ENCODE peak calls at places on chromosomes 3 and 15, in four cellular contexts. One of them, this sample, is unnamed.

GRCh38 chr3:72448375-72448823 is 399.8 kb downstream of the SHQ1 start:
- DNase-seq in H1: no peak
- DNase-seq in stomach: no peak
- DNase-seq in suprapubic skin: no peak
- DNase-seq in this sample: no peak

GRCh38 chr15:48800245-48800644 is 10.6 kb downstream of the CEP152 start:
- DNase-seq in H1: no peak
- DNase-seq in suprapubic skin: no peak
- DNase-seq in stomach: no peak
- DNase-seq in this sample: no peak

GRCh38 chr15:100224206-100225185 is 117.3 kb downstream of the ADAMTS17 start:
- DNase-seq in stomach: no peak
- DNase-seq in suprapubic skin: no peak
- DNase-seq in H1: no peak
- DNase-seq in this sample: no peak

GRCh38 chr3:53196575-53197407 is 35.8 kb downstream of the PRKCD start:
- DNase-seq in stomach: no peak
- DNase-seq in H1: no peak
- DNase-seq in suprapubic skin: no peak
- DNase-seq in this sample: no peak

GRCh38 chr3:64561503-64561810 is 126.3 kb downstream of the ADAMTS9 start:
- DNase-seq in stomach: no peak
- DNase-seq in H1: no peak
- DNase-seq in suprapubic skin: no peak
- DNase-seq in this sample: peak; percentile 69

GRCh38 chr15:99303881-99304280 is 52.6 kb downstream of the LRRC28 start:
- DNase-seq in suprapubic skin: no peak
- DNase-seq in H1: no peak
- DNase-seq in stomach: no peak
- DNase-seq in this sample: no peak

GRCh38 chr3:89488800-89489580 is 381.6 kb downstream of the EPHA3 start:
- DNase-seq in suprapubic skin: no peak
- DNase-seq in stomach: no peak
- DNase-seq in H1: no peak
- DNase-seq in this sample: no peak

GRCh38 chr3:197956070-197956469 is 3.9 kb upstream of the LMLN start:
- DNase-seq in suprapubic skin: no peak
- DNase-seq in stomach: no peak
- DNase-seq in H1: no peak
- DNase-seq in this sample: no peak

GRCh38 chr3:59980576-59980975 is 930.8 kb upstream of the CFAP20DC start:
- DNase-seq in suprapubic skin: no peak
- DNase-seq in stomach: no peak
- DNase-seq in H1: no peak
- DNase-seq in this sample: no peak

GRCh38 chr3:11705049-11705448 is 61.3 kb upstream of the VGLL4 start:
- DNase-seq in stomach: no peak
- DNase-seq in H1: peak; percentile 53
- DNase-seq in suprapubic skin: no peak
- DNase-seq in this sample: no peak

GRCh38 chr3:53162672-53163458 is 1.9 kb downstream of the PRKCD start:
- DNase-seq in H1: no peak
- DNase-seq in stomach: peak; percentile 45
- DNase-seq in suprapubic skin: no peak
- DNase-seq in this sample: no peak

GRCh38 chr3:852033-852432 is 240.8 kb upstream of the CNTN6 start:
- DNase-seq in suprapubic skin: no peak
- DNase-seq in stomach: no peak
- DNase-seq in H1: no peak
- DNase-seq in this sample: no peak

GRCh38 chr3:150687613-150688012 is 16.1 kb downstream of the ERICH6 start:
- DNase-seq in H1: no peak
- DNase-seq in suprapubic skin: no peak
- DNase-seq in stomach: no peak
- DNase-seq in this sample: no peak

GRCh38 chr3:99049164-99049563 is 147.7 kb upstream of the DCBLD2 start:
- DNase-seq in suprapubic skin: no peak
- DNase-seq in H1: no peak
- DNase-seq in stomach: no peak
- DNase-seq in this sample: no peak

GRCh38 chr15:59298255-59298856 is 74.3 kb downstream of the MYO1E start:
- DNase-seq in H1: no peak
- DNase-seq in suprapubic skin: no peak
- DNase-seq in stomach: no peak
- DNase-seq in this sample: no peak

GRCh38 chr3:64642327-64643151 is 45.3 kb downstream of the ADAMTS9 start:
- DNase-seq in H1: no peak
- DNase-seq in suprapubic skin: no peak
- DNase-seq in stomach: no peak
- DNase-seq in this sample: no peak

GRCh38 chr3:50339485-50340196 is 995 bp downstream of the RASSF1 start:
- DNase-seq in stomach: no peak
- DNase-seq in H1: no peak
- DNase-seq in suprapubic skin: no peak
- DNase-seq in this sample: no peak

GRCh38 chr15:35281515-35281914 is 196.4 kb upstream of the NANOGP8 start:
- DNase-seq in stomach: no peak
- DNase-seq in H1: no peak
- DNase-seq in suprapubic skin: no peak
- DNase-seq in this sample: no peak

GRCh38 chr3:113698891-113699465 is 2.5 kb upstream of the USF3 start:
- DNase-seq in suprapubic skin: no peak
- DNase-seq in stomach: no peak
- DNase-seq in H1: peak; percentile 64
- DNase-seq in this sample: no peak

GRCh38 chr3:20185364-20185732 is 658 bp downstream of the SGO1 start:
- DNase-seq in stomach: no peak
- DNase-seq in suprapubic skin: no peak
- DNase-seq in H1: peak; percentile 48
- DNase-seq in this sample: no peak

GRCh38 chr15:85091990-85092389 is 110.3 kb downstream of the PDE8A start:
- DNase-seq in H1: no peak
- DNase-seq in stomach: no peak
- DNase-seq in suprapubic skin: no peak
- DNase-seq in this sample: no peak

GRCh38 chr3:125236331-125236903 is 23.9 kb upstream of the SLC12A8 start:
- DNase-seq in H1: no peak
- DNase-seq in suprapubic skin: no peak
- DNase-seq in stomach: no peak
- DNase-seq in this sample: no peak

GRCh38 chr3:181103605-181104004 is 114.1 kb upstream of the DNAJC19 start:
- DNase-seq in stomach: no peak
- DNase-seq in H1: no peak
- DNase-seq in suprapubic skin: no peak
- DNase-seq in this sample: no peak

GRCh38 chr3:37126856-37127255 is 47.5 kb downstream of the LRRFIP2 start:
- DNase-seq in H1: no peak
- DNase-seq in suprapubic skin: no peak
- DNase-seq in stomach: no peak
- DNase-seq in this sample: no peak

GRCh38 chr3:194137314-194138097 is 1.6 kb downstream of the HES1 start:
- DNase-seq in stomach: peak; percentile 77
- DNase-seq in suprapubic skin: no peak
- DNase-seq in H1: peak; percentile 70
- DNase-seq in this sample: peak; percentile 88
- TF ChIP-seq POLR2AphosphoS5 in stomach: no peak
- TF ChIP-seq POLR2AphosphoS5 in suprapubic skin: no peak
- TF ChIP-seq POLR2AphosphoS5 in H1: no peak
- TF ChIP-seq POLR2AphosphoS5 in this sample: peak; percentile 27

DNA sequence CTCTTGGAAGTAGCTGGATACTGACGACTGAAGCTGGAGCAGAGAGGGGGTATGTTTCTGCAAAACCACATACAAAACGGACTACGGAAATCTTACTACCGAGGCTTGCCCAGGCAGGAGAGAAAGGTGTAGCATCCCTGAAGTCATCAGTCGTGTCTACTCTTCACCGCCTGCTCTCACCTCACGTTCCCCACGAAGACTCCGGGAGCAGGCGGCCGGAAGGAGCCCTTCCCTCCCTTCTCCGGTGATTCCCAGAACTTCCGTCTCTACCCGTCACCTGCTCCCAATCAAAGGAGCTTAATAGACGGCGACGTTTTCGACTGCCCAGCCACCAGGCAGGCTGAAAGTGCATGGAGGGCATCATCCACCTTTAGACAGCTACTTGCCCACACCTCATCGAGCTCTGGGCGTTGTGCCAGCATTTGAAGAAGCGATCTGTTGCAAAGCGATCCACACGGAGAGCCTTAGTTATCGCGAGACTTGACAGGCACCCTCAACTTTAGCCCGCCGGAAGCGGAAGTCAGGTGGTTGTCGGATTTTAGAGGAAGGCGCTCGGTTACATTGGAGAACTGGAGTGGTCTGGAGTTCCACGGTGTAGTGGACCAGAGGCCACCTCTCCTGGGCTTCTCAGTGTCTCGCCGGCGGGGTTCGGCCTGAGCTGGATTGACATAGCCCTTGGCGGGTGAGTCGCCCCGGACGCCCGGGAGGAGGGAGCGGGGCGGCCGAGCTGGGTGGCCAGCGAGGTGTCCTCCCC is at the start of gene RAMAC:
- DNase-seq in stomach: peak; percentile 95
- DNase-seq in suprapubic skin: peak; percentile 96
- DNase-seq in H1: peak; percentile 86
- DNase-seq in this sample: peak; percentile 97
- TF ChIP-seq POLR2AphosphoS5 in stomach: peak; percentile 66
- TF ChIP-seq POLR2AphosphoS5 in suprapubic skin: no peak
- TF ChIP-seq POLR2AphosphoS5 in H1: peak; percentile 78
- TF ChIP-seq POLR2AphosphoS5 in this sample: peak; percentile 85

GRCh38 chr15:24879492-24879891 is 75.3 kb upstream of the SNRPN start:
- DNase-seq in stomach: no peak
- DNase-seq in suprapubic skin: no peak
- DNase-seq in H1: no peak
- DNase-seq in this sample: no peak

GRCh38 chr15:24880663-24881062 is 74.1 kb upstream of the SNRPN start:
- DNase-seq in H1: no peak
- DNase-seq in suprapubic skin: no peak
- DNase-seq in stomach: no peak
- DNase-seq in this sample: no peak

GRCh38 chr15:24877174-24877573 is 77.6 kb upstream of the SNRPN start:
- DNase-seq in H1: no peak
- DNase-seq in suprapubic skin: no peak
- DNase-seq in stomach: no peak
- DNase-seq in this sample: no peak

GRCh38 chr15:24878153-24878552 is 76.6 kb upstream of the SNRPN start:
- DNase-seq in H1: no peak
- DNase-seq in suprapubic skin: no peak
- DNase-seq in stomach: no peak
- DNase-seq in this sample: peak; percentile 62
- TF ChIP-seq POLR2AphosphoS5 in H1: no peak
- TF ChIP-seq POLR2AphosphoS5 in suprapubic skin: no peak
- TF ChIP-seq POLR2AphosphoS5 in stomach: no peak
- TF ChIP-seq POLR2AphosphoS5 in this sample: peak; percentile 59

GRCh38 chr3:188326111-188326510 is 172.2 kb downstream of the LPP start:
- DNase-seq in H1: no peak
- DNase-seq in stomach: no peak
- DNase-seq in suprapubic skin: no peak
- DNase-seq in this sample: no peak
- TF ChIP-seq POLR2AphosphoS5 in H1: no peak
- TF ChIP-seq POLR2AphosphoS5 in stomach: peak; percentile 4
- TF ChIP-seq POLR2AphosphoS5 in suprapubic skin: no peak
- TF ChIP-seq POLR2AphosphoS5 in this sample: peak; percentile 45

DNA sequence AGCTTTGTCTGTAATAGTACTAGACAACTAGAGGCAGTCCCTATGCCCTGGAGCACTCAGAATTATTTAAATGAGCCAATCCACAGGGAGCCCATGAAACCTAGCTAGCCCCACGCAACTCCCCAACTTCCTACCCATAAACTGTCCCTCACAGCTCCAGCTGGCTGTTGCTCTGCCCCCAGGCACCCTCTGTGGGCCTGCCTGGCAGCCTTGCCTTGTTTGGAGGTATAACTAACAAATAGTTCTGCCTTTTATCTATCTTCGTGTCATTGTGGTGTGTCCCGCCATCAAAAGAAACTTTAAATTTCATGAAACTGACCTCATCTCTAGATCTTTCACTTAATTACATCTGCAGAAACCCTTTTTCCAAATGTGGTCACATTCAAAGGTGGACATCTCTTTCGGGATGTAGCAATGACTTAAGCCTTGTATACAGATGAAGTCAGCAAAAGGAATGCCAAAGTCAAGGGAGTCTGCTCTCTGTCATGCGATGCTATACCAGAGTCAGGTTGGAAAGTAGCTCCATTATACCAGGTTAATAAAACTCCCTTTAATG is 1.8 kb upstream of the RTP3 start:
- DNase-seq in stomach: no peak
- DNase-seq in H1: peak; percentile 40
- DNase-seq in suprapubic skin: no peak
- DNase-seq in this sample: no peak
- TF ChIP-seq POLR2AphosphoS5 in stomach: no peak
- TF ChIP-seq POLR2AphosphoS5 in H1: no peak
- TF ChIP-seq POLR2AphosphoS5 in suprapubic skin: no peak
- TF ChIP-seq POLR2AphosphoS5 in this sample: peak; percentile 30

DNA sequence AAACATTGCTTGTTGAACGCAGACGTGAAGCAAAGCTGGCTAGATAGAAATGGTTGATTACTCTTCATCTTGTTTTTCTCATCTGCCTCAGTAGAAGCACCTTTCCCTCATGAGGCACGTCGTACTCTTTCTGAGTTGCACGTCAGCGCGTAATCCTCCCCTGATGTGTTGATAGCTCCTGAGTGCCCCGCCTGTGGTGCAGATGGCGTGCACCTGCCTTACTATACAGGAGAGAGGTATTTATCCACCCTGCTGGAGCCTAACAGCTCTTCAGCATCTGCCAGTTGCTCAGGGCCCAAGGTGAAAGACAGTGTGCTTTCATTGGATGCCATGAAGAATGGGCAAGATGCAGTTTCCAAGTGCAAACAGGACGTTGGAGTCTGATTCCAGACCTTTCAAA is 18.0 kb downstream of the MAP6D1 start:
- DNase-seq in H1: no peak
- DNase-seq in suprapubic skin: peak; percentile 28
- DNase-seq in stomach: no peak
- DNase-seq in this sample: no peak
- TF ChIP-seq POLR2AphosphoS5 in H1: no peak
- TF ChIP-seq POLR2AphosphoS5 in suprapubic skin: no peak
- TF ChIP-seq POLR2AphosphoS5 in stomach: no peak
- TF ChIP-seq POLR2AphosphoS5 in this sample: no peak